ENCODE peak calls at places on chromosomes 5 and 9, in seven cellular contexts. One of them, this sample, is unnamed. For H3K9me3, the result is how much of the 10 kb centered on the place peaks cover.

GRCh38 chr5:61280766-61281427 is 51.2 kb upstream of the ZSWIM6 start:
- DNase-seq in sigmoid colon: peak
- DNase-seq in lower lobe of right lung: no peak
- DNase-seq in CD4-positive, alpha-beta T cell: no peak
- DNase-seq in H9: no peak
- DNase-seq in uterus: no peak
- DNase-seq in IMR-90: no peak
- DNase-seq in this sample: no peak

GRCh38 chr5:122612901-122613300 is 162.0 kb upstream of the SNX2 start:
- DNase-seq in sigmoid colon: no peak
- DNase-seq in lower lobe of right lung: no peak
- DNase-seq in IMR-90: no peak
- DNase-seq in uterus: no peak
- DNase-seq in CD4-positive, alpha-beta T cell: no peak
- DNase-seq in H9: no peak
- DNase-seq in this sample: no peak

GRCh38 chr9:29209748-29210276 is 1636.5 kb upstream of the C9orf72 start:
- DNase-seq in lower lobe of right lung: no peak
- DNase-seq in H9: no peak
- DNase-seq in IMR-90: no peak
- DNase-seq in CD4-positive, alpha-beta T cell: no peak
- DNase-seq in uterus: no peak
- DNase-seq in sigmoid colon: no peak
- DNase-seq in this sample: no peak

GRCh38 chr5:139708877-139709586 is 60.9 kb downstream of the CXXC5 start:
- DNase-seq in H9: no peak
- DNase-seq in uterus: peak
- DNase-seq in CD4-positive, alpha-beta T cell: no peak
- DNase-seq in IMR-90: peak
- DNase-seq in sigmoid colon: peak
- DNase-seq in lower lobe of right lung: peak
- DNase-seq in this sample: no peak

GRCh38 chr9:81669011-81669739 is 20.2 kb downstream of the TLE1 start:
- DNase-seq in sigmoid colon: no peak
- DNase-seq in lower lobe of right lung: no peak
- DNase-seq in IMR-90: peak
- DNase-seq in H9: no peak
- DNase-seq in CD4-positive, alpha-beta T cell: no peak
- DNase-seq in uterus: no peak
- DNase-seq in this sample: no peak

GRCh38 chr9:92680166-92681119 is 10.5 kb upstream of the IPPK start:
- DNase-seq in IMR-90: peak
- DNase-seq in H9: no peak
- DNase-seq in uterus: no peak
- DNase-seq in CD4-positive, alpha-beta T cell: no peak
- DNase-seq in lower lobe of right lung: no peak
- DNase-seq in sigmoid colon: no peak
- DNase-seq in this sample: no peak

GRCh38 chr5:2741946-2742345 is 9.5 kb downstream of the IRX2 start:
- DNase-seq in H9: peak
- DNase-seq in sigmoid colon: no peak
- DNase-seq in uterus: no peak
- DNase-seq in CD4-positive, alpha-beta T cell: no peak
- DNase-seq in lower lobe of right lung: no peak
- DNase-seq in IMR-90: no peak
- DNase-seq in this sample: no peak

GRCh38 chr5:96595300-96596090 is 66.7 kb upstream of the CAST start:
- DNase-seq in IMR-90: no peak
- DNase-seq in lower lobe of right lung: no peak
- DNase-seq in uterus: no peak
- DNase-seq in CD4-positive, alpha-beta T cell: no peak
- DNase-seq in H9: peak
- DNase-seq in sigmoid colon: no peak
- DNase-seq in this sample: no peak

GRCh38 chr9:12290166-12290869 is 402.9 kb upstream of the TYRP1 start:
- DNase-seq in H9: no peak
- DNase-seq in sigmoid colon: no peak
- DNase-seq in IMR-90: no peak
- DNase-seq in CD4-positive, alpha-beta T cell: no peak
- DNase-seq in uterus: no peak
- DNase-seq in lower lobe of right lung: no peak
- DNase-seq in this sample: no peak

GRCh38 chr9:5574998-5575397 is 53.9 kb upstream of the RIC1 start:
- DNase-seq in sigmoid colon: no peak
- DNase-seq in uterus: no peak
- DNase-seq in IMR-90: no peak
- DNase-seq in lower lobe of right lung: no peak
- DNase-seq in CD4-positive, alpha-beta T cell: no peak
- DNase-seq in H9: peak
- DNase-seq in this sample: no peak

GRCh38 chr5:147621016-147621415 is 111.1 kb upstream of the DPYSL3 start:
- DNase-seq in sigmoid colon: no peak
- DNase-seq in CD4-positive, alpha-beta T cell: no peak
- DNase-seq in H9: no peak
- DNase-seq in uterus: no peak
- DNase-seq in lower lobe of right lung: no peak
- DNase-seq in IMR-90: no peak
- DNase-seq in this sample: no peak

GRCh38 chr5:76292923-76293322 is 110.2 kb upstream of the IQGAP2 start:
- DNase-seq in H9: no peak
- DNase-seq in sigmoid colon: no peak
- DNase-seq in uterus: no peak
- DNase-seq in CD4-positive, alpha-beta T cell: no peak
- DNase-seq in lower lobe of right lung: no peak
- DNase-seq in IMR-90: no peak
- DNase-seq in this sample: no peak

GRCh38 chr5:158133369-158133768 is 274.4 kb upstream of the CLINT1 start:
- DNase-seq in IMR-90: no peak
- DNase-seq in sigmoid colon: no peak
- DNase-seq in CD4-positive, alpha-beta T cell: no peak
- DNase-seq in H9: no peak
- DNase-seq in uterus: no peak
- DNase-seq in lower lobe of right lung: no peak
- DNase-seq in this sample: no peak

GRCh38 chr9:22159590-22159989 is 150.5 kb upstream of the CDKN2B start:
- DNase-seq in uterus: no peak
- DNase-seq in IMR-90: no peak
- DNase-seq in lower lobe of right lung: no peak
- DNase-seq in sigmoid colon: no peak
- DNase-seq in H9: no peak
- DNase-seq in CD4-positive, alpha-beta T cell: no peak
- DNase-seq in this sample: no peak

GRCh38 chr9:102360846-102361245 is 622.4 kb upstream of the GRIN3A start:
- DNase-seq in lower lobe of right lung: no peak
- DNase-seq in IMR-90: no peak
- DNase-seq in uterus: no peak
- DNase-seq in sigmoid colon: no peak
- DNase-seq in H9: no peak
- DNase-seq in CD4-positive, alpha-beta T cell: no peak
- DNase-seq in this sample: no peak

GRCh38 chr9:20597862-20598261 is 24.4 kb downstream of the MLLT3 start:
- DNase-seq in uterus: no peak
- DNase-seq in sigmoid colon: no peak
- DNase-seq in lower lobe of right lung: no peak
- DNase-seq in CD4-positive, alpha-beta T cell: no peak
- DNase-seq in H9: no peak
- DNase-seq in IMR-90: peak
- DNase-seq in this sample: no peak

GRCh38 chr9:133238851-133239532 is 29.9 kb upstream of the OBP2B start:
- DNase-seq in H9: peak
- DNase-seq in CD4-positive, alpha-beta T cell: peak
- DNase-seq in lower lobe of right lung: peak
- DNase-seq in uterus: peak
- DNase-seq in IMR-90: peak
- DNase-seq in sigmoid colon: no peak
- DNase-seq in this sample: no peak

GRCh38 chr5:143896981-143897380 is 85.0 kb downstream of the HMHB1 start:
- DNase-seq in uterus: no peak
- DNase-seq in sigmoid colon: no peak
- DNase-seq in H9: no peak
- DNase-seq in IMR-90: peak
- DNase-seq in lower lobe of right lung: no peak
- DNase-seq in CD4-positive, alpha-beta T cell: no peak
- DNase-seq in this sample: no peak

GRCh38 chr5:146463446-146463845 is 16.3 kb downstream of the TCERG1 start:
- DNase-seq in sigmoid colon: no peak
- DNase-seq in uterus: no peak
- DNase-seq in IMR-90: no peak
- DNase-seq in lower lobe of right lung: no peak
- DNase-seq in CD4-positive, alpha-beta T cell: no peak
- DNase-seq in H9: no peak
- DNase-seq in this sample: no peak

GRCh38 chr9:86645303-86645702 is 291.1 kb upstream of the TUT7 start:
- DNase-seq in sigmoid colon: no peak
- DNase-seq in uterus: no peak
- DNase-seq in lower lobe of right lung: no peak
- DNase-seq in IMR-90: no peak
- DNase-seq in CD4-positive, alpha-beta T cell: no peak
- DNase-seq in H9: peak
- DNase-seq in this sample: no peak

GRCh38 chr9:14180077-14180941 is 133.6 kb downstream of the NFIB start:
- DNase-seq in IMR-90: no peak
- DNase-seq in sigmoid colon: peak
- DNase-seq in CD4-positive, alpha-beta T cell: no peak
- DNase-seq in uterus: peak
- DNase-seq in lower lobe of right lung: no peak
- DNase-seq in H9: no peak
- DNase-seq in this sample: no peak

DNA sequence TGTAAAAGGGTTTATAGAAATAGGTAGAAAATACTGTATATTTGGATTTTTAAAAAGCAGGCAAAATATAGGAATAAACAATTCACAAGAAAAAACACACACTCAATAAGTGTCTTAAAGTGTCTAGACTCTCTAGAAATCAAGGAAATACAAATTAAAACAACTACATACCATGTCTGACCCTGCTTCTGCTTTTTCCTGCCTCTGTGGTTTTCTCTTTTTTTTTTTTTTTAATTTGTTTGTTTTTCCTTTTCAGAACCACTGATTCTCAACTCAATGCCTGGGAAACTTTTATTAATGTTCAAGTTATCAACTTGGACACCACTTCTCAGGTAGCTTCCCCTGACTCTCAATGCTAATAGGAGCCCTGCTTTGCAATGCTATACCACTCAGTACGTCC is 25.5 kb upstream of the TAS2R1 start:
- DNase-seq in sigmoid colon: no peak
- DNase-seq in lower lobe of right lung: no peak
- DNase-seq in H9: no peak
- DNase-seq in uterus: no peak
- DNase-seq in CD4-positive, alpha-beta T cell: no peak
- DNase-seq in IMR-90: peak
- DNase-seq in this sample: no peak
- H3K27ac ChIP-seq in sigmoid colon: no peak
- H3K27ac ChIP-seq in lower lobe of right lung: no peak
- H3K27ac ChIP-seq in H9: no peak
- H3K27ac ChIP-seq in uterus: no peak
- H3K27ac ChIP-seq in CD4-positive, alpha-beta T cell: no peak
- H3K27ac ChIP-seq in IMR-90: no peak
- H3K27ac ChIP-seq in this sample: no peak

GRCh38 chr9:126397056-126397455 is 70.4 kb downstream of the MVB12B start:
- DNase-seq in H9: no peak
- DNase-seq in sigmoid colon: no peak
- DNase-seq in IMR-90: no peak
- DNase-seq in lower lobe of right lung: no peak
- DNase-seq in CD4-positive, alpha-beta T cell: peak
- DNase-seq in uterus: no peak
- DNase-seq in this sample: no peak
- TF ChIP-seq CTCF in H9: peak
- TF ChIP-seq CTCF in sigmoid colon: no peak
- TF ChIP-seq CTCF in IMR-90: no peak
- TF ChIP-seq CTCF in lower lobe of right lung: peak
- TF ChIP-seq CTCF in CD4-positive, alpha-beta T cell: peak
- TF ChIP-seq CTCF in uterus: no peak
- TF ChIP-seq CTCF in this sample: peak

DNA sequence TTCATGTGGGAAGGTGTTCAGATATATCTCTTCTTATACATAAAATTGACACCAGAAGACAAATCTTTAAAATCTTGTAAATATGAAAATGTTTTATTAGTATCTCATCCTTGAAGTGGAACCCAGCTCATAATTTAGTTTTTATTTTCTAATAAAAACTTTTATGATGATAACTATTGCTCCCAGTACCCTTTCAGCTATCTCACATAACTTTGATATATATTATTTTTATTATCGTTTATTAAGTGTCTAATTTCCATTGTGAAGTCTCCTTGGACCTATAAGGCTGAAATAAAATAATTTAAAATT is 16.0 kb downstream of the PCDHB15 start:
- DNase-seq in sigmoid colon: no peak
- DNase-seq in H9: no peak
- DNase-seq in lower lobe of right lung: no peak
- DNase-seq in CD4-positive, alpha-beta T cell: no peak
- DNase-seq in uterus: no peak
- DNase-seq in IMR-90: no peak
- DNase-seq in this sample: no peak
- H3K9me3 ChIP-seq in sigmoid colon: half or more
- H3K9me3 ChIP-seq in H9: half or more
- H3K9me3 ChIP-seq in lower lobe of right lung: half or more
- H3K9me3 ChIP-seq in CD4-positive, alpha-beta T cell: half or more
- H3K9me3 ChIP-seq in uterus: under half
- H3K9me3 ChIP-seq in IMR-90: under half
- H3K9me3 ChIP-seq in this sample: under half

GRCh38 chr5:107672212-107673105 is 1.7 kb upstream of the EFNA5 start:
- DNase-seq in CD4-positive, alpha-beta T cell: no peak
- DNase-seq in lower lobe of right lung: peak
- DNase-seq in uterus: peak
- DNase-seq in IMR-90: peak
- DNase-seq in H9: peak
- DNase-seq in sigmoid colon: peak
- DNase-seq in this sample: peak
- H3K27ac ChIP-seq in CD4-positive, alpha-beta T cell: no peak
- H3K27ac ChIP-seq in lower lobe of right lung: peak
- H3K27ac ChIP-seq in uterus: peak
- H3K27ac ChIP-seq in IMR-90: no peak
- H3K27ac ChIP-seq in H9: no peak
- H3K27ac ChIP-seq in sigmoid colon: peak
- H3K27ac ChIP-seq in this sample: peak